ENCODE peak calls at places on chromosomes 16 and 17, in six cellular contexts. One of them, this sample, is unnamed.
A peak's percentile ranks its signal among the peaks of the same experiment; 100 is the strongest.

GRCh38 chr16:30005341-30006094 is 5.3 kb downstream of the DOC2A start:
- DNase-seq in colonic mucosa: no peak
- DNase-seq in OCI-LY7: peak; percentile 59
- DNase-seq in lung: no peak
- DNase-seq in heart left ventricle: no peak
- DNase-seq in tibial artery: no peak
- DNase-seq in this sample: no peak

GRCh38 chr17:48484850-48485249 is 46.0 kb downstream of the HOXB1 start:
- DNase-seq in colonic mucosa: no peak
- DNase-seq in OCI-LY7: no peak
- DNase-seq in lung: no peak
- DNase-seq in heart left ventricle: no peak
- DNase-seq in tibial artery: no peak
- DNase-seq in this sample: no peak

GRCh38 chr16:29899516-29900101 is at the start of gene SEZ6L2:
- DNase-seq in colonic mucosa: peak; percentile 89
- DNase-seq in OCI-LY7: no peak
- DNase-seq in lung: peak; percentile 79
- DNase-seq in heart left ventricle: peak; percentile 60
- DNase-seq in tibial artery: no peak
- DNase-seq in this sample: peak; percentile 93

GRCh38 chr17:75338335-75338734 is 49.1 kb upstream of the SLC25A19 start:
- DNase-seq in colonic mucosa: no peak
- DNase-seq in OCI-LY7: no peak
- DNase-seq in lung: no peak
- DNase-seq in heart left ventricle: no peak
- DNase-seq in tibial artery: no peak
- DNase-seq in this sample: no peak

GRCh38 chr17:37043201-37043600 is 94.4 kb downstream of the AATF start:
- DNase-seq in colonic mucosa: no peak
- DNase-seq in OCI-LY7: no peak
- DNase-seq in lung: no peak
- DNase-seq in heart left ventricle: no peak
- DNase-seq in tibial artery: no peak
- DNase-seq in this sample: no peak

GRCh38 chr17:66783656-66784381 is 51.1 kb upstream of the CACNG5 start:
- DNase-seq in colonic mucosa: no peak
- DNase-seq in OCI-LY7: no peak
- DNase-seq in lung: no peak
- DNase-seq in heart left ventricle: no peak
- DNase-seq in tibial artery: no peak
- DNase-seq in this sample: no peak

GRCh38 chr16:16992986-16993783 is 477.6 kb downstream of the XYLT1 start:
- DNase-seq in colonic mucosa: no peak
- DNase-seq in OCI-LY7: peak; percentile 13
- DNase-seq in lung: no peak
- DNase-seq in heart left ventricle: no peak
- DNase-seq in tibial artery: no peak
- DNase-seq in this sample: no peak

GRCh38 chr16:9409753-9410493 is 318.5 kb downstream of the HAPSTR1 start:
- DNase-seq in colonic mucosa: no peak
- DNase-seq in OCI-LY7: no peak
- DNase-seq in lung: no peak
- DNase-seq in heart left ventricle: no peak
- DNase-seq in tibial artery: no peak
- DNase-seq in this sample: no peak

GRCh38 chr16:85056211-85056748 is 28.7 kb downstream of the KIAA0513 start:
- DNase-seq in colonic mucosa: no peak
- DNase-seq in OCI-LY7: peak; percentile 14
- DNase-seq in lung: no peak
- DNase-seq in heart left ventricle: peak; percentile 48
- DNase-seq in tibial artery: no peak
- DNase-seq in this sample: no peak

GRCh38 chr16:13060932-13061331 is 159.5 kb downstream of the SHISA9 start:
- DNase-seq in colonic mucosa: peak; percentile 26
- DNase-seq in OCI-LY7: no peak
- DNase-seq in lung: no peak
- DNase-seq in heart left ventricle: no peak
- DNase-seq in tibial artery: no peak
- DNase-seq in this sample: no peak

GRCh38 chr16:64952177-64952576 is 169.7 kb downstream of the CDH11 start:
- DNase-seq in colonic mucosa: no peak
- DNase-seq in OCI-LY7: no peak
- DNase-seq in lung: no peak
- DNase-seq in heart left ventricle: no peak
- DNase-seq in tibial artery: no peak
- DNase-seq in this sample: no peak

GRCh38 chr16:14475370-14476139 is 154.5 kb downstream of the PARN start:
- DNase-seq in colonic mucosa: no peak
- DNase-seq in OCI-LY7: no peak
- DNase-seq in lung: no peak
- DNase-seq in heart left ventricle: no peak
- DNase-seq in tibial artery: no peak
- DNase-seq in this sample: no peak

GRCh38 chr16:75070055-75070841 is 46.3 kb downstream of the LDHD start:
- DNase-seq in colonic mucosa: peak; percentile 52
- DNase-seq in OCI-LY7: no peak
- DNase-seq in lung: no peak
- DNase-seq in heart left ventricle: peak; percentile 76
- DNase-seq in tibial artery: no peak
- DNase-seq in this sample: no peak

GRCh38 chr17:18246880-18247612 is 11.5 kb downstream of the FLII start:
- DNase-seq in colonic mucosa: peak; percentile 95
- DNase-seq in OCI-LY7: peak; percentile 56
- DNase-seq in lung: peak; percentile 86
- DNase-seq in heart left ventricle: peak; percentile 61
- DNase-seq in tibial artery: no peak
- DNase-seq in this sample: no peak

GRCh38 chr17:2177235-2177811 is 122.4 kb downstream of the HIC1 start:
- DNase-seq in colonic mucosa: no peak
- DNase-seq in OCI-LY7: no peak
- DNase-seq in lung: no peak
- DNase-seq in heart left ventricle: no peak
- DNase-seq in tibial artery: no peak
- DNase-seq in this sample: no peak

GRCh38 chr16:20865420-20866126 is 34.6 kb downstream of the DCUN1D3 start:
- DNase-seq in colonic mucosa: no peak
- DNase-seq in OCI-LY7: no peak
- DNase-seq in lung: no peak
- DNase-seq in heart left ventricle: no peak
- DNase-seq in tibial artery: no peak
- DNase-seq in this sample: no peak

GRCh38 chr17:17141860-17142552 is 64.1 kb downstream of the PLD6 start:
- DNase-seq in colonic mucosa: no peak
- DNase-seq in OCI-LY7: peak; percentile 48
- DNase-seq in lung: no peak
- DNase-seq in heart left ventricle: no peak
- DNase-seq in tibial artery: no peak
- DNase-seq in this sample: peak; percentile 33

GRCh38 chr17:30549864-30550511 is 72.8 kb downstream of the GOSR1 start:
- DNase-seq in colonic mucosa: no peak
- DNase-seq in OCI-LY7: no peak
- DNase-seq in lung: no peak
- DNase-seq in heart left ventricle: no peak
- DNase-seq in tibial artery: peak; percentile 33
- DNase-seq in this sample: no peak

DNA sequence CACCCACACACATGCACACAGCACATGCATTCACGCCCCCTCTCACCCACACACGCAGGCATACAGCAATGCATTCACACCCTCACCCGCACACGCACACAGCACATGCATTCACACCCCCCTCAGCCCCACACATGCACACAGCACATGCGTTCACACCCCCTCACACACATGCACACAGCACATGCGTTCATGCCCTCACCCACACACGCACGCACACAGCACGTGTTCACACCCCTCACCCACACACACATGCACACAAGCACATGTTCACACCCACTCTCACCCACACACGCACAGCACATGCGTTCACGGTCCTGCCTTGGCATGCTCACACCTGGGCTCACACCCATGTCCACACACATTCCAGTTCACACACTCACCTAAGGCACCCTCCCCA is 64.2 kb downstream of the ENGASE start:
- DNase-seq in colonic mucosa: no peak
- DNase-seq in OCI-LY7: no peak
- DNase-seq in lung: no peak
- DNase-seq in heart left ventricle: no peak
- DNase-seq in tibial artery: no peak
- DNase-seq in this sample: no peak
- H3K4me3 ChIP-seq in colonic mucosa: no peak overlapping the region
- H3K4me3 ChIP-seq in OCI-LY7: no peak overlapping the region
- H3K4me3 ChIP-seq in lung: no peak overlapping the region
- H3K4me3 ChIP-seq in heart left ventricle: no peak overlapping the region
- H3K4me3 ChIP-seq in tibial artery: no peak overlapping the region
- H3K4me3 ChIP-seq in this sample: no peak overlapping the region

GRCh38 chr17:73625975-73626706 is 18.1 kb downstream of the SDK2 start:
- DNase-seq in colonic mucosa: no peak
- DNase-seq in OCI-LY7: no peak
- DNase-seq in lung: no peak
- DNase-seq in heart left ventricle: peak; percentile 69
- DNase-seq in tibial artery: no peak
- DNase-seq in this sample: no peak
- H3K27ac ChIP-seq in colonic mucosa: no peak overlapping the region
- H3K27ac ChIP-seq in OCI-LY7: no peak overlapping the region
- H3K27ac ChIP-seq in lung: no peak overlapping the region
- H3K27ac ChIP-seq in heart left ventricle: no peak overlapping the region
- H3K27ac ChIP-seq in tibial artery: no peak overlapping the region
- H3K27ac ChIP-seq in this sample: no peak overlapping the region

GRCh38 chr17:56795510-56795909 is 38.2 kb downstream of the C17orf67 start:
- DNase-seq in colonic mucosa: no peak
- DNase-seq in OCI-LY7: no peak
- DNase-seq in lung: no peak
- DNase-seq in heart left ventricle: no peak
- DNase-seq in tibial artery: no peak
- DNase-seq in this sample: no peak
- H3K4me1 ChIP-seq in colonic mucosa: no peaks in the 10 kb centered on the region
- H3K4me1 ChIP-seq in OCI-LY7: no peaks in the 10 kb centered on the region
- H3K4me1 ChIP-seq in lung: peaks cover 3% of the 10 kb centered on the region
- H3K4me1 ChIP-seq in heart left ventricle: no peaks in the 10 kb centered on the region
- H3K4me1 ChIP-seq in tibial artery: no peaks in the 10 kb centered on the region
- H3K4me1 ChIP-seq in this sample: no peaks in the 10 kb centered on the region

GRCh38 chr16:22296225-22297113 is 740 bp upstream of the POLR3E start:
- DNase-seq in colonic mucosa: no peak
- DNase-seq in OCI-LY7: peak; percentile 39
- DNase-seq in lung: no peak
- DNase-seq in heart left ventricle: no peak
- DNase-seq in tibial artery: no peak
- DNase-seq in this sample: peak; percentile 20

GRCh38 chr16:22297871-22298733 is 893 bp downstream of the POLR3E start:
- DNase-seq in colonic mucosa: peak; percentile 69
- DNase-seq in OCI-LY7: peak; percentile 90
- DNase-seq in lung: peak; percentile 69
- DNase-seq in heart left ventricle: peak; percentile 68
- DNase-seq in tibial artery: peak; percentile 84
- DNase-seq in this sample: peak; percentile 90

GRCh38 chr16:22300427-22301071 is 3.3 kb downstream of the POLR3E start:
- DNase-seq in colonic mucosa: peak; percentile 62
- DNase-seq in OCI-LY7: peak; percentile 61
- DNase-seq in lung: peak; percentile 42
- DNase-seq in heart left ventricle: peak; percentile 81
- DNase-seq in tibial artery: no peak
- DNase-seq in this sample: peak; percentile 27

GRCh38 chr16:22297114-22297870 is at the start of gene POLR3E:
- DNase-seq in colonic mucosa: peak; percentile 100
- DNase-seq in OCI-LY7: peak; percentile 97
- DNase-seq in lung: peak; percentile 99
- DNase-seq in heart left ventricle: peak; percentile 99
- DNase-seq in tibial artery: peak; percentile 100
- DNase-seq in this sample: peak; percentile 98

DNA sequence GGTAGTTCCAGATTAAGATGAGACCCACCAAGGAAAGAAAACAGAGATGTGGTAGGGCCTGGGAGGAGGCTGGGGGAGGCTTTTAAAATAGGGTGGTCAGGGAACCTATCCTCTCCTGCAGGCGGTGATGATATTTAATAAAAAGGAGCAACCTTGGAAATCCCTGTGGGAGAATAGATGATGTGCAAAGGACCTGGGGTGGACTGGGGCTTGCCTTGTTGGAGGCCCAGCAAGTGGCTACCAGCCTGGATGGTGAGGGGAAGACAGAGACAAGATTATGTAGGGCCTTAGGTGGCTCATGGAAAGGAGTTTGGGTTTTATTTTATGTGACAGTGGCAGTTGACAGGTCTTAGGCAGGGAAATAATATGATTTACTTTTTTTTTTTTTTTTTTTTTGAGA is 1.8 kb downstream of the POLR3E start:
- DNase-seq in colonic mucosa: no peak
- DNase-seq in OCI-LY7: no peak
- DNase-seq in lung: no peak
- DNase-seq in heart left ventricle: no peak
- DNase-seq in tibial artery: no peak
- DNase-seq in this sample: no peak
- H3K4me3 ChIP-seq in colonic mucosa: no peak overlapping the region
- H3K4me3 ChIP-seq in OCI-LY7: peak overlapping the region; percentile 95
- H3K4me3 ChIP-seq in lung: no peak overlapping the region
- H3K4me3 ChIP-seq in heart left ventricle: peak overlapping the region; percentile 97
- H3K4me3 ChIP-seq in tibial artery: no peak overlapping the region
- H3K4me3 ChIP-seq in this sample: no peak overlapping the region

GRCh38 chr16:56679078-56679730 is 3.1 kb upstream of the MT1X start:
- DNase-seq in colonic mucosa: no peak
- DNase-seq in OCI-LY7: no peak
- DNase-seq in lung: no peak
- DNase-seq in heart left ventricle: no peak
- DNase-seq in tibial artery: peak; percentile 44
- DNase-seq in this sample: no peak
- H3K27ac ChIP-seq in colonic mucosa: no peak overlapping the region
- H3K27ac ChIP-seq in OCI-LY7: no peak overlapping the region
- H3K27ac ChIP-seq in lung: peak overlapping the region; percentile 76
- H3K27ac ChIP-seq in heart left ventricle: peak overlapping the region; percentile 42
- H3K27ac ChIP-seq in tibial artery: no peak overlapping the region
- H3K27ac ChIP-seq in this sample: no peak overlapping the region

GRCh38 chr17:57939797-57940196 is 15.4 kb downstream of the CUEDC1 start:
- DNase-seq in colonic mucosa: peak; percentile 60
- DNase-seq in OCI-LY7: peak; percentile 95
- DNase-seq in lung: no peak
- DNase-seq in heart left ventricle: peak; percentile 64
- DNase-seq in tibial artery: no peak
- DNase-seq in this sample: no peak

GRCh38 chr17:57943140-57943539 is 12.1 kb downstream of the CUEDC1 start:
- DNase-seq in colonic mucosa: no peak
- DNase-seq in OCI-LY7: no peak
- DNase-seq in lung: no peak
- DNase-seq in heart left ventricle: no peak
- DNase-seq in tibial artery: no peak
- DNase-seq in this sample: no peak

GRCh38 chr17:57940653-57941329 is 14.4 kb downstream of the CUEDC1 start:
- DNase-seq in colonic mucosa: no peak
- DNase-seq in OCI-LY7: peak; percentile 21
- DNase-seq in lung: no peak
- DNase-seq in heart left ventricle: peak; percentile 57
- DNase-seq in tibial artery: no peak
- DNase-seq in this sample: no peak

GRCh38 chr17:57940217-57940616 is 15.0 kb downstream of the CUEDC1 start:
- DNase-seq in colonic mucosa: no peak
- DNase-seq in OCI-LY7: no peak
- DNase-seq in lung: no peak
- DNase-seq in heart left ventricle: no peak
- DNase-seq in tibial artery: no peak
- DNase-seq in this sample: no peak

GRCh38 chr17:57941384-57942370 is 13.5 kb downstream of the CUEDC1 start:
- DNase-seq in colonic mucosa: no peak
- DNase-seq in OCI-LY7: no peak
- DNase-seq in lung: no peak
- DNase-seq in heart left ventricle: no peak
- DNase-seq in tibial artery: no peak
- DNase-seq in this sample: no peak
- H3K4me1 ChIP-seq in colonic mucosa: peaks cover 10% of the 10 kb centered on the region
- H3K4me1 ChIP-seq in OCI-LY7: peaks cover 40% of the 10 kb centered on the region
- H3K4me1 ChIP-seq in lung: peaks cover 19% of the 10 kb centered on the region
- H3K4me1 ChIP-seq in heart left ventricle: peaks cover 55% of the 10 kb centered on the region
- H3K4me1 ChIP-seq in tibial artery: peaks cover 3% of the 10 kb centered on the region
- H3K4me1 ChIP-seq in this sample: peaks cover 58% of the 10 kb centered on the region

This sample was measured in SJSA1.